ENCODE peak calls at places on chromosome X, in five cellular contexts. I, J, F, T and Q are unnamed samples. For H3K27me3, the result is how much of the 10 kb centered on the place peaks cover.

GRCh38 chrX:128156204-128156603 is 104.0 kb upstream of the ACTRT1 start:
- DNase-seq in I (no peak), J (no peak), F (no peak), T (no peak), Q (no peak)

GRCh38 chrX:670596-670995 is 40.0 kb downstream of the SHOX start:
- DNase-seq in I (no peak), J (no peak), F (no peak), T (no peak), Q (peak)

GRCh38 chrX:53356186-53356585 is 66.3 kb downstream of the SMC1A start:
- DNase-seq in I (no peak), J (peak), F (peak), T (no peak), Q (peak)

GRCh38 chrX:123084797-123085196 is 99.3 kb upstream of the GRIA3 start:
- DNase-seq in I (no peak), J (no peak), F (no peak), T (peak), Q (no peak)

GRCh38 chrX:118507766-118508165 is 12.2 kb downstream of the DOCK11 start:
- DNase-seq in I (no peak), J (no peak), F (no peak), T (no peak), Q (no peak)

GRCh38 chrX:19127649-19128168 is 5.4 kb upstream of the ADGRG2 start:
- DNase-seq in I (no peak), J (no peak), F (no peak), T (no peak), Q (no peak)

GRCh38 chrX:46683023-46683422 is 75.9 kb downstream of the SLC9A7 start:
- DNase-seq in I (no peak), J (no peak), F (no peak), T (no peak), Q (no peak)

GRCh38 chrX:107714196-107714811 is 61.3 kb downstream of the TSC22D3 start:
- DNase-seq in I (no peak), J (no peak), F (no peak), T (peak), Q (no peak)

GRCh38 chrX:138745215-138745614 is 33.7 kb upstream of the FGF13 start:
- DNase-seq in I (peak), J (no peak), F (no peak), T (peak), Q (no peak)

GRCh38 chrX:67652581-67652980 is 108.8 kb downstream of the AR start:
- DNase-seq in I (no peak), J (no peak), F (no peak), T (no peak), Q (no peak)

GRCh38 chrX:107683124-107683895 is 55.0 kb downstream of the PRPS1 start:
- DNase-seq in I (no peak), J (no peak), F (no peak), T (peak), Q (no peak)

GRCh38 chrX:136525738-136526606 is 6.0 kb upstream of the VGLL1 start:
- DNase-seq in I (no peak), J (no peak), F (no peak), T (peak), Q (no peak)

GRCh38 chrX:154660506-154660905 is 7.1 kb upstream of the CTAG2 start:
- DNase-seq in I (no peak), J (no peak), F (no peak), T (no peak), Q (no peak)

GRCh38 chrX:19748898-19749680 is 138.3 kb downstream of the SH3KBP1 start:
- DNase-seq in I (no peak), J (no peak), F (no peak), T (no peak), Q (no peak)

GRCh38 chrX:68696267-68696666 is 48.8 kb downstream of the STARD8 start:
- DNase-seq in I (no peak), J (no peak), F (peak), T (no peak), Q (no peak)

GRCh38 chrX:24629701-24630100 is 17.4 kb downstream of the PCYT1B start:
- DNase-seq in I (no peak), J (no peak), F (no peak), T (no peak), Q (no peak)

GRCh38 chrX:130139474-130140201 is 26.0 kb downstream of the AIFM1 start:
- DNase-seq in I (no peak), J (no peak), F (no peak), T (no peak), Q (no peak)

GRCh38 chrX:122439836-122440235 is 744.2 kb upstream of the GRIA3 start:
- DNase-seq in I (no peak), J (no peak), F (no peak), T (no peak), Q (no peak)

GRCh38 chrX:44784241-44784640 is 59.6 kb upstream of the DUSP21 start:
- DNase-seq in I (no peak), J (no peak), F (no peak), T (no peak), Q (no peak)

GRCh38 chrX:46812445-46812844 is 24.4 kb upstream of the RP2 start:
- DNase-seq in I (no peak), J (no peak), F (peak), T (no peak), Q (no peak)

GRCh38 chrX:147735364-147735763 is 176.4 kb upstream of the FMR1 start:
- DNase-seq in I (no peak), J (no peak), F (no peak), T (no peak), Q (no peak)
- H2BK12ac ChIP-seq in I (no peak), J (no peak), F (no peak), T (no peak), Q (no peak)

GRCh38 chrX:111270339-111270738 is at the start of gene CAPN6:
- DNase-seq in I (peak), J (peak), F (peak), T (peak), Q (peak)
- H3K27me3 ChIP-seq in I (under half), J (under half), F (under half), T (half or more), Q (under half)

GRCh38 chrX:131513159-131513914 is 30.5 kb upstream of the OR13H1 start:
- DNase-seq in I (no peak), J (no peak), F (no peak), T (no peak), Q (no peak)
- H2BK12ac ChIP-seq in I (no peak), J (no peak), F (no peak), T (no peak), Q (no peak)

GRCh38 chrX:137549846-137550534 is 15.9 kb upstream of the ZIC3 start:
- DNase-seq in I (no peak), J (peak), F (no peak), T (no peak), Q (peak)

GRCh38 chrX:137550561-137551305 is 15.2 kb upstream of the ZIC3 start:
- DNase-seq in I (no peak), J (peak), F (no peak), T (no peak), Q (peak)

GRCh38 chrX:137548261-137548660 is 17.7 kb upstream of the ZIC3 start:
- DNase-seq in I (no peak), J (peak), F (no peak), T (no peak), Q (peak)

GRCh38 chrX:137547291-137547690 is 18.6 kb upstream of the ZIC3 start:
- DNase-seq in I (no peak), J (peak), F (no peak), T (no peak), Q (peak)

GRCh38 chrX:137549073-137549472 is 16.9 kb upstream of the ZIC3 start:
- DNase-seq in I (no peak), J (peak), F (no peak), T (no peak), Q (peak)
- H3K27me3 ChIP-seq in I (under half), J (half or more), F (half or more), T (half or more), Q (half or more)

DNA sequence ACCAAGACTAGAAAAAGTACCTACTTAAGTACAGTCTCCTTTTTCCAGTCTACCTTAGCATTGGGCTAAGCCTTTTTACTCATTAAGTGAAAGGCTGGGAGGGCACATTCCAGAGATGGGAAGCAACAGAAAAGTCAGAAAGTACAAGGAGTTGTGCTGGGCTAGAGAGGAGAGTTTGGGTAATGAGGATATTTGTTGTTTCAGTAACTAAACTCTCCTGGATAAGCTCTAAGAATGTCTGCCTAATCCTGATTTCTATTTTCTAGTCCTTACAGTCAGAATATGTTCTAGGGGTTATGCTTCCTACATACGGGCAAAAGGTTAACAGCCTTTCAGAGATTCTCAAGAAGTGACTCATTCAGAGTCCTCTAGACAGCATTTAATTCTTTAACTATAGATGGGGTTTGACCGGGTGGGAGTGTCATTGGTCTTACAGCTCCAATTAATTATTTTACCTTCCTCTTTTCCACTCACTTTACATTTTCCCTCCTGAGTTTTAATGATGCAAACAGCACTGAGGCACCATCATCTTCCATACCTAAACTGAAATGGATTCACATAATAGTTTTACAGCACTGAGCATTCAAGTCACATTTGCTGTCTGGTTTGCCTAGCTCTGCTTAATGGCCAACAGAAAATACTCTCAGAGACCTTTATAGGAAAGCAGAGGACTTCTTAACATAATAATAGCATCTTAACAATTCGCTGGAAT is 42.9 kb downstream of the USP26 start:
- DNase-seq in I (no peak), J (no peak), F (peak), T (peak), Q (no peak)
- H2BK12ac ChIP-seq in I (no peak), J (no peak), F (no peak), T (no peak), Q (no peak)

DNA sequence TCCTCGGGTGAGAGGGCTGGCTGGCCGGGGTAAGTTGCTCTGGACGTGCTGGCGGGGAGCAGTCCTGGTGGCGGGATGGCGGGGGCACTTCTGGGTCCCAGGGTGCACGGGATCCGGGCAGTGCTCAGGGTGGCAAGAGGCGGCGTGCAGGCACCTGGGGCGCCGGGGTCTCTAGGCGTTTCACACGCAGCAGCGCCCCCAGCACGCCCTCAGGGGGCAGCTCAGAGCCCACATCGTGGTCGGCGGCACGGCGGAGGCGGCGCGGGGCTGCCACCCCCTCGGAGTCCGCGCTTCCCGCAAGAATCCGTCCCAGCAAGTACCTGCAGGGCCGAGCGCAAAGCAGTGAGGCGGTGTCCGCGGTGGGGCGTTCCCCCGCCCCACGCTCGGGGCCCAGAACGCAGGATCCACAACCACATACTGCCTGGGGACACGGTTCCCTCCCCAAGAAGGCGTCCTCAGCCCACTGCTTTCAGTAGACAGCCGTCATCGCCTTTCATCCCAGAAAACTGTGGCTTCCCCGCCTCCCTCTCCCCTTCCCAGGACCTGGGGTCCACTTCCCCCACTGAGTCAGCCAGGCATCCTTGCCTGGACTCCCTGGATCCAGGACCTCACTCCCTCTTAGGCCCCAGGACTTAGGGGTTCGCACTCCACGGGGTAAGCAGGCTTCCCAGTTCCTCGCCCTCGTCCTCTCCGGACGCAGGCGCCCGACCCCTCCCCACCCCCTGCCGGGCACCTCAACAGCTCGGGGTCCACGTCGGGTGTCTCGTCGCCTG is 4.1 kb downstream of the PCSK1N start:
- DNase-seq in I (no peak), J (no peak), F (no peak), T (no peak), Q (no peak)
- H3K27me3 ChIP-seq in I (under half), J (half or more), F (under half), T (half or more), Q (under half)

DNA sequence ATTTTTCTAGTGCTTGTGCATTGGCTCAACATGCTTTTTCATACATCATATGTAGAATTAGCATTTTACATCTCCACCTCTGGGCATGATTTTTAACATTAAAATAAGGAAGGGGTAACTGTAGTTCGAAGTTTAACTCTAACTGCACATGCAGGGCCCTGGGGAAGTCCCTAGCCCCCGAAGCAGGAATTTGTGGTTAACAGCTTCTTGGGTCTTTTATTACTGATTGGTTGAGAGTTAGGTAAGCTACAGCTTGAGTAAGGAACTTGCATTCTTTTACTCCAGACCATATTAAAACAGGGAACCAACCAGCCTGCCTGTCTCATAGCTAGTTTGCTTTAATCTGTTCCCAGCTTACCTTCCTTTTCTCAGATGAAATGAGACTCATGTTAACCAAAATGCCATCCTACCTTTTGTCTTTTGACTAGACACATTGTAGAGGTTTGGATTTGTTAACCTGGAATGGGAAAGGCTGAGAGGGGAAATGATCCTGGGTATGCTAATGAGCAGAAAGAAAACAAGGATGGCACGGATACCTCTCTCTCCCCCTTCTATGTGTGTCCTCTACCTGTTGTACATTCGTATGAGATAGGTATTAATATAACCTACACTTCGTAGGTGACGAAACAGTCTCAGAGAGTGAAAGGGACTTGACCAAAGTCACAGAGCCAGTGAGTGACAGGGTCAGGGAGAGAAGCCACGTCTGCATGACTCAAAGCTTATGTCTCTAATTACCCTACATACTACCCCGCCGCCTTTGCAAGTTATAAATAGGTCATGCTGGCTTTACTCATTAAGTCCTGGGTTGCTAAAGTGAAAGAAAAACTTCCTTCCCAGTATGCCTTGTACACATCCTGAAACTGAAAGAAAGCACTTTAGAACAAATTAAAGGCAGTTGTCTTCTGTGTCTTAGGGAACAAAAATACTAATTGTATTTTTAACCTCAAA is 119.5 kb upstream of the AFF2 start:
- DNase-seq in I (no peak), J (no peak), F (peak), T (no peak), Q (no peak)
- H2BK12ac ChIP-seq in I (no peak), J (no peak), F (no peak), T (no peak), Q (no peak)